ENCODE peak calls at places on chromosomes 6 and 20, in six cellular contexts. C is mesendoderm, B is neuronal stem cell, H is fibroblast of lung, R is GM23248, U is IMR-90. Y is an unnamed sample.

GRCh38 chr6:14121936-14122344 is 4.4 kb downstream of the CD83 start:
- DNase-seq in C (no peak), B (no peak), H (no peak), R (no peak), U (no peak), Y (no peak)

GRCh38 chr6:135163440-135163738 is 17.7 kb upstream of the MYB start:
- DNase-seq in C (no peak), B (no peak), H (no peak), R (no peak), U (no peak), Y (no peak)

GRCh38 chr20:32485126-32485769 is 99.9 kb downstream of the NOL4L start:
- DNase-seq in C (peak; percentile 75), B (peak; percentile 59), H (peak; percentile 75), R (peak; percentile 89), U (peak; percentile 83), Y (peak; percentile 82)

GRCh38 chr6:2396856-2397640 is 151.6 kb upstream of the GMDS start:
- DNase-seq in C (no peak), B (no peak), H (peak; percentile 86), R (peak; percentile 70), U (peak; percentile 85), Y (no peak)

GRCh38 chr6:134882426-134883038 is 67.4 kb downstream of the ALDH8A1 start:
- DNase-seq in C (peak; percentile 58), B (peak; percentile 42), H (peak; percentile 61), R (peak; percentile 73), U (peak; percentile 79), Y (peak; percentile 70)

GRCh38 chr20:60113024-60113724 is 155.0 kb downstream of the CDH26 start:
- DNase-seq in C (no peak), B (no peak), H (no peak), R (no peak), U (no peak), Y (no peak)

GRCh38 chr6:155177369-155177961 is 86.3 kb upstream of the CLDN20 start:
- DNase-seq in C (peak; percentile 65), B (peak; percentile 36), H (peak; percentile 54), R (peak; percentile 78), U (peak; percentile 76), Y (peak; percentile 83)

GRCh38 chr6:67175091-67175490 is 1460.0 kb upstream of the ADGRB3 start:
- DNase-seq in C (no peak), B (no peak), H (no peak), R (no peak), U (no peak), Y (no peak)

GRCh38 chr6:154482858-154483257 is 27.6 kb downstream of the CNKSR3 start:
- DNase-seq in C (no peak), B (no peak), H (no peak), R (no peak), U (peak; percentile 21), Y (no peak)

GRCh38 chr6:57312004-57312345 is 5.5 kb upstream of the PRIM2 start:
- DNase-seq in C (no peak), B (no peak), H (no peak), R (no peak), U (no peak), Y (no peak)

GRCh38 chr6:155936551-155936950 is 480.9 kb upstream of the NOX3 start:
- DNase-seq in C (no peak), B (no peak), H (no peak), R (no peak), U (no peak), Y (no peak)

GRCh38 chr20:3194617-3195280 is 9.7 kb downstream of the DDRGK1 start:
- DNase-seq in C (no peak), B (no peak), H (no peak), R (no peak), U (no peak), Y (no peak)

GRCh38 chr6:20757761-20758160 is 223.5 kb downstream of the CDKAL1 start:
- DNase-seq in C (no peak), B (no peak), H (peak; percentile 66), R (peak; percentile 65), U (peak; percentile 79), Y (peak; percentile 61)

GRCh38 chr6:99589290-99589672 is 17.4 kb upstream of the PRDM13 start:
- DNase-seq in C (no peak), B (no peak), H (peak; percentile 16), R (peak; percentile 52), U (no peak), Y (peak; percentile 5)

GRCh38 chr6:140203611-140204553 is 829.4 kb upstream of the CITED2 start:
- DNase-seq in C (no peak), B (no peak), H (peak; percentile 54), R (peak; percentile 45), U (peak; percentile 79), Y (peak; percentile 41)

GRCh38 chr6:91045152-91045551 is 458.3 kb upstream of the MAP3K7 start:
- DNase-seq in C (no peak), B (no peak), H (peak; percentile 16), R (no peak), U (no peak), Y (no peak)

GRCh38 chr20:18287546-18287914 is 797 bp upstream of the ZNF133 start:
- DNase-seq in C (no peak), B (no peak), H (no peak), R (peak; percentile 51), U (no peak), Y (no peak)

GRCh38 chr20:23082846-23083552 is 3.1 kb downstream of the CD93 start:
- DNase-seq in C (peak; percentile 54), B (no peak), H (no peak), R (no peak), U (no peak), Y (no peak)

GRCh38 chr6:131132360-131132759 is 2.9 kb upstream of the AKAP7 start:
- DNase-seq in C (no peak), B (no peak), H (no peak), R (no peak), U (no peak), Y (no peak)

GRCh38 chr6:132804251-132804650 is 5.8 kb upstream of the SLC18B1 start:
- DNase-seq in C (no peak), B (no peak), H (no peak), R (no peak), U (no peak), Y (no peak)
- H3K4me2 ChIP-seq in C (no peak overlapping the region), B (no peak overlapping the region), H (no peak overlapping the region), R (no peak overlapping the region), U (no peak overlapping the region), Y (no peak overlapping the region)

GRCh38 chr20:63651942-63652191 is 1.4 kb downstream of the STMN3 start:
- DNase-seq in C (no peak), B (no peak), H (no peak), R (no peak), U (no peak), Y (no peak)
- H3K9ac ChIP-seq in C (peak overlapping the region; percentile 48), B (peak overlapping the region; percentile 44), H (no peak overlapping the region), R (peak overlapping the region; percentile 35), U (no peak overlapping the region), Y (no peak overlapping the region)

GRCh38 chr6:23176883-23177282 is 607.5 kb downstream of the HDGFL1 start:
- DNase-seq in C (no peak), B (no peak), H (no peak), R (peak; percentile 1), U (no peak), Y (no peak)
- H3K4me2 ChIP-seq in C (no peak overlapping the region), B (no peak overlapping the region), H (peak overlapping the region; percentile 3), R (no peak overlapping the region), U (no peak overlapping the region), Y (no peak overlapping the region)

GRCh38 chr6:7725412-7725811 is 487 bp upstream of the BMP6 start:
- DNase-seq in C (no peak), B (no peak), H (no peak), R (peak; percentile 38), U (no peak), Y (no peak)
- H3K9ac ChIP-seq in C (no peak overlapping the region), B (no peak overlapping the region), H (no peak overlapping the region), R (peak overlapping the region; percentile 41), U (no peak overlapping the region), Y (no peak overlapping the region)

DNA sequence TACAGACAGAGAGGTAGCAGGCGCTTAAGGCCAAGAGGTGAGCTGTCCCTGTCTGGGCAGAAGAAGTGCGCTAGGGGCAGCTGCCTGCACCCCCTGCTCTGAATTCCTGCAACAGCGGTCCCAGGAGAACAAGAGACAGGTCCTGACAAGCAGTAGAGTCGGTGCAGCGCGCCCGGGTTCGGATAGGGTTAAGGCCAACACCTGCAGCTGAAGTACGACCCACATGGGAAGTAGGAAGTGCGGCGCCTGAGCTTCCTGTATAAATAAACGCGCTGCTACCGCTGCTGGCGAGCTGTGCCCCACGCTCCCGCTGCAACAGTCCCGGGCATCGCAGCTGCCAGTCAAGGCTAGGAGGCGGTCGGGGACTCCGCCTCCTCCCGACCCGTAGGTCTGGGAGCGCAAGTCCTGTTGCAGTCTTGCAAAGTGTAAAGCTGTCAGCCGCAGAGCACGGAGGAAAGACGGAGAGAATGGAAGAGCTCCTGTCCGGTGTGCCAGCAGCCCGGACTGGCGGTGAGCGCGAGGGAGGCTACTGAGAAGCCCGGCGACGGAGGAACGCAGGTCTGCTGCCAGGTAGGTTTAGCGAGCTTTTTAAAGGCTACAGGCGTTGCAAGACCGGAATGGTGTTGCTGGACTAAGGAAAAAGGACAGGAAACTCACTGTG is at the start of gene RNF144B:
- DNase-seq in C (peak; percentile 90), B (peak; percentile 65), H (peak; percentile 73), R (peak; percentile 83), U (peak; percentile 61), Y (peak; percentile 94)
- H3K4me2 ChIP-seq in C (peak within 1 kb of the TSS; percentile 44), B (peak within 1 kb of the TSS; percentile 80), H (peak within 1 kb of the TSS; percentile 94), R (peak within 1 kb of the TSS; percentile 98), U (peak within 1 kb of the TSS; percentile 91), Y (peak within 1 kb of the TSS; percentile 90)

DNA sequence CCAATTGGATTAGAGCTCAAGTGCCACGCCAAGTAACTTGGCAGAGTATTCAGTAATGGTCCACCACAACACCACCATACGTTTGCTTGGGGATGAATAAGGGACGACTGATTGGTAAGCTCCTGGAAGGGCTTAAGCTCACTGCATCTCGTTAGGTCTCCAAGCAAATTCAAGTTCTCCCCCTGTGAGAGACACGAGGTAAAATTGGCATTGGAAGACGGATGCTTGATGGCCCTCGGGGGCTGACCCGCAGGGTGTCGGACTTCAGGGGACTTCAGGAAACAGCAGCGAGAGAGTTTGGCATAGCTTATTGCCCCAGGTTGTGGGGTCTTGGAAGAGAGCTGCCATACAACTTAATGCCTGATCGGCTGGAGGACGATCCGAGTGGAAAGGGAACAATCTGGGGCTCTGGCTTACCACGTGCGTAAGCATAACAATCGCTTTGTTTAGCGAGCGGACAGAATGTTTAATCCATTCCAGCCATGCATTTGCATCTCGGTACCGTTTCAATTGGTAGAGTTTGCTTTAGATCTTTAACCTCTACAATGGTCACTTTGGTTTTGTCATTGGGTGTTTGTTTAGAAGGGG is 4.8 kb upstream of the ZNFX1 start:
- DNase-seq in C (peak; percentile 42), B (no peak), H (no peak), R (peak; percentile 18), U (no peak), Y (no peak)
- H3K9ac ChIP-seq in C (peak overlapping the region; percentile 78), B (no peak overlapping the region), H (no peak overlapping the region), R (peak overlapping the region; percentile 3), U (no peak overlapping the region), Y (no peak overlapping the region)

Y was measured in PC-3.